ENCODE peak calls at places on chromosomes 12 and 14, in seven cellular contexts. H is CD4-positive, alpha-beta memory T cell; Q is left lung; R is uterus; D is neuronal stem cell; Z is astrocyte; A is Caco-2. W is an unnamed sample. For H3K36me3, the result is how much of the 10 kb centered on the place peaks cover.

GRCh38 chr12:129772463-129773169 is 131.2 kb downstream of the TMEM132D start:
- DNase-seq in H (no peak), Q (no peak), R (no peak), D (no peak), Z (peak), A (no peak), W (no peak)

GRCh38 chr12:70719672-70720420 is 82.6 kb upstream of the PTPRB start:
- DNase-seq in H (peak), Q (peak), R (no peak), D (peak), Z (peak), A (peak), W (no peak)

GRCh38 chr12:26298785-26299621 is 103.6 kb downstream of the SSPN start:
- DNase-seq in H (peak), Q (no peak), R (peak), D (no peak), Z (peak), A (peak), W (no peak)

GRCh38 chr14:76537912-76538647 is 162.1 kb downstream of the ESRRB start:
- DNase-seq in H (no peak), Q (no peak), R (no peak), D (no peak), Z (no peak), A (no peak), W (no peak)

GRCh38 chr12:50224026-50224692 is 57.0 kb upstream of the CERS5 start:
- DNase-seq in H (peak), Q (peak), R (no peak), D (no peak), Z (peak), A (no peak), W (peak)

GRCh38 chr12:19979584-19979983 is 388.8 kb upstream of the PDE3A start:
- DNase-seq in H (no peak), Q (no peak), R (no peak), D (no peak), Z (no peak), A (no peak), W (no peak)

GRCh38 chr14:104647467-104648063 is 41.9 kb upstream of the INF2 start:
- DNase-seq in H (no peak), Q (no peak), R (no peak), D (no peak), Z (no peak), A (no peak), W (no peak)

GRCh38 chr12:25083211-25083610 is 111.7 kb downstream of the DNAI7 start:
- DNase-seq in H (no peak), Q (no peak), R (no peak), D (no peak), Z (no peak), A (no peak), W (no peak)

GRCh38 chr12:24948816-24949722 is at the start of gene BCAT1:
- DNase-seq in H (no peak), Q (peak), R (peak), D (peak), Z (peak), A (peak), W (no peak)

GRCh38 chr14:73815849-73816816 is 35.5 kb upstream of the PTGR2 start:
- DNase-seq in H (no peak), Q (no peak), R (no peak), D (no peak), Z (peak), A (no peak), W (no peak)

GRCh38 chr14:83548061-83548839 is 1981.7 kb upstream of the FLRT2 start:
- DNase-seq in H (no peak), Q (no peak), R (no peak), D (peak), Z (peak), A (no peak), W (no peak)

GRCh38 chr12:29073631-29074239 is 75.3 kb upstream of the FAR2 start:
- DNase-seq in H (peak), Q (no peak), R (no peak), D (no peak), Z (peak), A (peak), W (no peak)

GRCh38 chr12:88577537-88577936 is 2.7 kb downstream of the KITLG start:
- DNase-seq in H (no peak), Q (no peak), R (no peak), D (no peak), Z (peak), A (peak), W (no peak)

GRCh38 chr12:107320929-107321618 is 227.7 kb upstream of the CRY1 start:
- DNase-seq in H (peak), Q (no peak), R (no peak), D (no peak), Z (peak), A (peak), W (peak)

GRCh38 chr12:94922561-94922960 is 80.9 kb downstream of the NDUFA12 start:
- DNase-seq in H (no peak), Q (no peak), R (no peak), D (no peak), Z (no peak), A (no peak), W (no peak)

GRCh38 chr12:119202544-119202943 is 23.8 kb downstream of the HSPB8 start:
- DNase-seq in H (no peak), Q (no peak), R (no peak), D (no peak), Z (no peak), A (no peak), W (no peak)

GRCh38 chr12:71135812-71136176 is 22.0 kb downstream of the TSPAN8 start:
- DNase-seq in H (no peak), Q (no peak), R (no peak), D (no peak), Z (no peak), A (no peak), W (no peak)

GRCh38 chr12:106871477-106871876 is 84.2 kb upstream of the TMEM263 start:
- DNase-seq in H (no peak), Q (no peak), R (no peak), D (no peak), Z (peak), A (no peak), W (no peak)

GRCh38 chr12:124993568-124994434 is at the start of gene BRI3BP:
- DNase-seq in H (peak), Q (peak), R (no peak), D (peak), Z (peak), A (peak), W (peak)

GRCh38 chr12:93780115-93780641 is 103.0 kb downstream of the CRADD start:
- DNase-seq in H (no peak), Q (no peak), R (no peak), D (no peak), Z (no peak), A (no peak), W (no peak)

GRCh38 chr14:68979021-68979721 is at the start of gene ACTN1:
- DNase-seq in H (peak), Q (peak), R (peak), D (peak), Z (peak), A (peak), W (no peak)

GRCh38 chr12:53733051-53733812 is 6.0 kb upstream of the CALCOCO1 start:
- DNase-seq in H (no peak), Q (no peak), R (no peak), D (no peak), Z (peak), A (no peak), W (no peak)

GRCh38 chr14:92789457-92790089 is 4.5 kb upstream of the GOLGA5 start:
- DNase-seq in H (no peak), Q (no peak), R (no peak), D (no peak), Z (no peak), A (no peak), W (no peak)

GRCh38 chr14:103028161-103028767 is 29.1 kb downstream of the CDC42BPB start:
- DNase-seq in H (no peak), Q (no peak), R (no peak), D (no peak), Z (no peak), A (no peak), W (no peak)

GRCh38 chr14:61822458-61822857 is 60.2 kb downstream of the SNAPC1 start:
- DNase-seq in H (no peak), Q (no peak), R (no peak), D (no peak), Z (no peak), A (no peak), W (no peak)

GRCh38 chr12:113325938-113326337 is 9.0 kb downstream of the SLC8B1 start:
- DNase-seq in H (no peak), Q (peak), R (peak), D (no peak), Z (peak), A (no peak), W (no peak)

GRCh38 chr12:113320401-113320800 is 14.5 kb downstream of the SLC8B1 start:
- DNase-seq in H (no peak), Q (no peak), R (no peak), D (no peak), Z (no peak), A (no peak), W (no peak)

GRCh38 chr12:113318900-113319628 is 15.8 kb downstream of the SLC8B1 start:
- DNase-seq in H (no peak), Q (no peak), R (no peak), D (no peak), Z (no peak), A (no peak), W (no peak)

GRCh38 chr12:113318046-113318656 is 16.8 kb downstream of the SLC8B1 start:
- DNase-seq in H (no peak), Q (no peak), R (no peak), D (no peak), Z (no peak), A (no peak), W (no peak)

DNA sequence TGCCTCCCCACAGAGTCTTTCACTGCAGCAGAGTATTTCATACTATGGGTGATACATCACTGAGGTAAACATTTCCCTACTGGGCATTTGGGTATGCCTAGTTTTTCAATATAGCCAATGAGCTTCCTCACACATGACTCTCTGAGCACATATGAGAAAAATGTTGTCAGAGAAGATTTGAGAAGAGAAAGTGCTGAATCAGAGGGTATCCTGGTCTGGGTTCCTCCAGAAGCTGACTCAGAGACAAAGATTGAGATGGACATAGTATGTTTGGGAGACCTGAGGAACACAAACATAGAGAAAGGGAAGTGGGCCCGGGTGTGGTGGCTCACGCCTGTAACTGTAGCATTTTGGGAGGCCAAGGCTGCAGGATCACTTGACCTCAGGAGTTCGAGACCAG is 12.6 kb downstream of the SLC8B1 start:
- DNase-seq in H (no peak), Q (no peak), R (no peak), D (no peak), Z (peak), A (no peak), W (no peak)
- H3K36me3 ChIP-seq in H (under half), Q (under half), R (under half), D (under half), Z (under half), A (under half), W (under half)

GRCh38 chr14:21098134-21098891 is at the start of gene ZNF219:
- DNase-seq in H (peak), Q (peak), R (peak), D (peak), Z (peak), A (peak), W (peak)
- H3K36me3 ChIP-seq in H (under half), Q (under half), R (under half), D (under half), Z (under half), A (under half), W (under half)

GRCh38 chr14:100788517-100789365 is 37.2 kb upstream of the MEG3 start:
- DNase-seq in H (no peak), Q (no peak), R (no peak), D (no peak), Z (no peak), A (no peak), W (no peak)
- H3K36me3 ChIP-seq in H (under half), Q (under half), R (under half), D (under half), Z (under half), A (under half), W (under half)

GRCh38 chr12:104719700-104720345 is 238.3 kb downstream of the SLC41A2 start:
- DNase-seq in H (no peak), Q (no peak), R (no peak), D (no peak), Z (no peak), A (no peak), W (no peak)

GRCh38 chr12:104721944-104722343 is 236.1 kb downstream of the SLC41A2 start:
- DNase-seq in H (no peak), Q (no peak), R (no peak), D (no peak), Z (no peak), A (no peak), W (no peak)

GRCh38 chr12:104718581-104718980 is 239.5 kb downstream of the SLC41A2 start:
- DNase-seq in H (no peak), Q (peak), R (no peak), D (no peak), Z (peak), A (no peak), W (no peak)

GRCh38 chr12:104721065-104721458 is 237.0 kb downstream of the SLC41A2 start:
- DNase-seq in H (no peak), Q (no peak), R (no peak), D (no peak), Z (no peak), A (no peak), W (no peak)

DNA sequence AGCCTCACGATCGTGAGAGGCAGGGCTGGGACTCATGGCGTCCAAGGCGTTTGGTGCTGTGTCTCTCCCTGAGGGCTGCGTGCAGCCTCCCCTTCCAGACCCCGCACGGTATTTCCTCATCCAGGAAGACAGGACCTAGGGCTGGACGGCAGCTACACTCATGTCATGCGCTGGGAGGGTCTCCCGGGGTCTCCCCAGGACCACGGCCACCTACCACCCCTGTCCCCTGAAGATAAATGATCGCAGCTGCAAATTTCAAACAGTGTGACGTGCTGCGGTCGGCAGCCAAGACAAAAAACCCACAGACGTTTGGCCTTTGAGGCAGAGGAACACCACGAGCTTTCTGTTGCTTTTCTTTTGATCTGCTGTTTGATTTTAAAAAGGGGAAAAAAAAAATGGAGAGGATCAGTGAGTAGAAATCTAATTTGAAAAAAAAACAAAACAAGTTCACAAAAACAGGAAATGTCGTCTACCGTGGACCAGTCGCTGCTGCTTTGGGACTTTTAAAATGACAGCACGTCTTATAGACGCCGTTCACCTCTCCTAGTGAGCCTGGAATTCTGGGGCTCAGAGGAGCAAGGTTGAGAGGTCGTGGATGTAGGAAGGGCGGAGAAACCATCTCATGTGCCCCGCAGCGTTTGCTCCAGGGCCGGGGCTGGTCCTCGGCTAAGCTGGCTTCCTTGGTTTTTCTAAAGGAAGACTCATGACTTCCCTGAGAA is 237.6 kb downstream of the SLC41A2 start:
- DNase-seq in H (peak), Q (no peak), R (no peak), D (no peak), Z (peak), A (no peak), W (peak)
- H3K36me3 ChIP-seq in H (under half), Q (under half), R (under half), D (under half), Z (under half), A (under half), W (under half)